ENCODE peak calls at places on chromosomes 4 and X, in seven cellular contexts. K, B, P, E, F, M and N are unnamed samples.
A peak's percentile ranks its signal among the peaks of the same experiment; 100 is the strongest.

GRCh38 chr4:99810536-99810935 is 6.1 kb upstream of the DAPP1 start:
- DNase-seq in K (no peak), B (no peak), P (no peak), E (no peak), F (no peak), M (no peak), N (no peak)

GRCh38 chrX:38494239-38494823 is 67.0 kb upstream of the TSPAN7 start:
- DNase-seq in K (no peak), B (no peak), P (no peak), E (no peak), F (no peak), M (no peak), N (no peak)

GRCh38 chr4:6804082-6804752 is 21.7 kb downstream of the KIAA0232 start:
- DNase-seq in K (no peak), B (no peak), P (peak; percentile 74), E (no peak), F (no peak), M (no peak), N (no peak)

GRCh38 chrX:42496239-42496638 is 281.7 kb downstream of the PPP1R2C start:
- DNase-seq in K (no peak), B (no peak), P (no peak), E (no peak), F (no peak), M (no peak), N (no peak)

GRCh38 chrX:37787353-37787869 is 7.6 kb downstream of the CYBB start:
- DNase-seq in K (no peak), B (no peak), P (no peak), E (no peak), F (no peak), M (no peak), N (no peak)

GRCh38 chr4:150235795-150236385 is 157.6 kb downstream of the DCLK2 start:
- DNase-seq in K (no peak), B (no peak), P (no peak), E (no peak), F (no peak), M (no peak), N (no peak)

GRCh38 chr4:182918791-182919302 is 1.7 kb upstream of the DCTD start:
- DNase-seq in K (no peak), B (no peak), P (no peak), E (no peak), F (no peak), M (no peak), N (peak; percentile 63)

GRCh38 chr4:151045907-151046306 is 30.8 kb upstream of the LRBA start:
- DNase-seq in K (no peak), B (no peak), P (peak; percentile 15), E (peak; percentile 21), F (no peak), M (peak; percentile 41), N (peak; percentile 28)

GRCh38 chr4:186778134-186778533 is 54.5 kb upstream of the FAT1 start:
- DNase-seq in K (no peak), B (no peak), P (no peak), E (no peak), F (no peak), M (no peak), N (no peak)

GRCh38 chrX:34130980-34131744 is 952 bp downstream of the FAM47A start:
- DNase-seq in K (no peak), B (no peak), P (no peak), E (no peak), F (no peak), M (no peak), N (no peak)

GRCh38 chr4:71417150-71417549 is 78.3 kb downstream of the SLC4A4 start:
- DNase-seq in K (no peak), B (no peak), P (no peak), E (peak; percentile 82), F (no peak), M (no peak), N (no peak)

GRCh38 chr4:2806392-2807355 is 13.8 kb downstream of the SH3BP2 start:
- DNase-seq in K (peak; percentile 68), B (peak; percentile 53), P (peak; percentile 84), E (no peak), F (no peak), M (no peak), N (no peak)

GRCh38 chr4:86043755-86044592 is 315.9 kb downstream of the MAPK10 start:
- DNase-seq in K (peak; percentile 30), B (no peak), P (peak; percentile 56), E (peak; percentile 67), F (no peak), M (no peak), N (peak; percentile 12)

GRCh38 chrX:18449271-18449670 is 23.9 kb downstream of the CDKL5 start:
- DNase-seq in K (no peak), B (no peak), P (no peak), E (no peak), F (no peak), M (no peak), N (no peak)

GRCh38 chr4:119132306-119132705 is 3.3 kb upstream of the MYOZ2 start:
- DNase-seq in K (peak; percentile 86), B (no peak), P (no peak), E (no peak), F (no peak), M (no peak), N (no peak)

GRCh38 chr4:3411676-3412075 is 30.1 kb upstream of the HGFAC start:
- DNase-seq in K (no peak), B (peak; percentile 17), P (no peak), E (no peak), F (no peak), M (no peak), N (no peak)

GRCh38 chrX:38374431-38374830 is 22.0 kb downstream of the OTC start:
- DNase-seq in K (no peak), B (no peak), P (no peak), E (no peak), F (no peak), M (no peak), N (no peak)

GRCh38 chr4:186088516-186088915 is 16.0 kb upstream of the FAM149A start:
- DNase-seq in K (no peak), B (no peak), P (no peak), E (no peak), F (no peak), M (no peak), N (no peak)

GRCh38 chr4:88159137-88159725 is 792 bp upstream of the ABCG2 start:
- DNase-seq in K (no peak), B (no peak), P (no peak), E (no peak), F (no peak), M (no peak), N (peak; percentile 24)

GRCh38 chr4:180150818-180151217 is 2092.4 kb upstream of the TENM3 start:
- DNase-seq in K (no peak), B (no peak), P (no peak), E (no peak), F (no peak), M (no peak), N (no peak)
- TF ChIP-seq CTCF in K (no peak), B (no peak), P (no peak), E (no peak), F (peak; percentile 52), M (no peak), N (peak; percentile 22)

GRCh38 chrX:14702145-14702544 is 170.7 kb downstream of the FANCB start:
- DNase-seq in K (no peak), B (no peak), P (no peak), E (no peak), F (no peak), M (no peak), N (no peak)

GRCh38 chrX:14694631-14695030 is 165.3 kb downstream of the GLRA2 start:
- DNase-seq in K (no peak), B (no peak), P (no peak), E (no peak), F (no peak), M (no peak), N (no peak)

GRCh38 chrX:14698770-14699169 is 169.4 kb downstream of the GLRA2 start:
- DNase-seq in K (no peak), B (no peak), P (peak; percentile 16), E (no peak), F (no peak), M (no peak), N (no peak)

GRCh38 chrX:14700982-14701381 is 171.6 kb downstream of the GLRA2 start:
- DNase-seq in K (no peak), B (no peak), P (no peak), E (no peak), F (no peak), M (no peak), N (no peak)

DNA sequence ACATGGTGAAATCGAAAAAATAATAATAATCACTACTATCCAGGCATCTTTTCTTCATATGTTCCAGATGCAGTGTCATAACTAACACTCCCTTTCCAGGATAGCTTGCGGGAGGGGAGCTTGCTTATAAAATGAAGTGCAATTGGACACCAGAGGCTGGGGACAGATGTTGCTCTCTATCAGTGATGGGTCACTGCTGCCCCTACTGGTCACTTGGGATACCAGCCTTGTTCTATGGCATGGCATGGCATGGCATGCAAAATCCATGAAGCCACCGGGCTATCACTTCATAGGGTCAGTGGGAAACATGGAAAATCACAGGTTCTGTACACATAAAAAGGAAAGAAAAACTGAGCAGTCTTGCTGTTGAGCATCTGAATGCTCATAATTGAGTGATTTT is 168.1 kb downstream of the GLRA2 start:
- DNase-seq in K (no peak), B (peak; percentile 24), P (peak; percentile 58), E (peak; percentile 2), F (no peak), M (peak; percentile 9), N (peak; percentile 35)
- TF ChIP-seq CTCF in K (peak; percentile 32), B (no peak), P (no peak), E (peak; percentile 39), F (peak; percentile 48), M (peak; percentile 68), N (peak; percentile 44)

DNA sequence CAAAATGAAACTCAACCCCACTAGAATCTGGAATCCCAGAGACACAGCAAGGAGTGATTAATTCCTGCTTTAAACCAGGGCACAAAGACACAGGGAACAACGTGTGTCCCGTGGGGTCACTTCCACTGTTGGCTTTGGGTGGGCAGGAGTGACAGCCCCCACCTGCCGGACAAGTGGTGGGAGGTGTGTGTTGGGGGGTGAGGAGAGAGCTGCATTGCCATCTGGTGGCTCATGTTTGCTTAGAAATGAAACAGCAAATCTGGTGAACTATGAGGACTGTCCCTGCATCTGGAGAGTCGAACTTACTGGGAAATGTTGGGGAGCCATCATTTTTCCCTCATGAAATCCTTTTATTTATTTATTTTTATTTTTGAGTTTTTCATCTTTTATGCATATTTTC is 75.9 kb upstream of the AFAP1 start:
- DNase-seq in K (no peak), B (no peak), P (no peak), E (no peak), F (no peak), M (no peak), N (no peak)
- TF ChIP-seq CTCF in K (peak; percentile 46), B (no peak), P (no peak), E (peak; percentile 46), F (peak; percentile 47), M (peak; percentile 10), N (peak; percentile 32)

DNA sequence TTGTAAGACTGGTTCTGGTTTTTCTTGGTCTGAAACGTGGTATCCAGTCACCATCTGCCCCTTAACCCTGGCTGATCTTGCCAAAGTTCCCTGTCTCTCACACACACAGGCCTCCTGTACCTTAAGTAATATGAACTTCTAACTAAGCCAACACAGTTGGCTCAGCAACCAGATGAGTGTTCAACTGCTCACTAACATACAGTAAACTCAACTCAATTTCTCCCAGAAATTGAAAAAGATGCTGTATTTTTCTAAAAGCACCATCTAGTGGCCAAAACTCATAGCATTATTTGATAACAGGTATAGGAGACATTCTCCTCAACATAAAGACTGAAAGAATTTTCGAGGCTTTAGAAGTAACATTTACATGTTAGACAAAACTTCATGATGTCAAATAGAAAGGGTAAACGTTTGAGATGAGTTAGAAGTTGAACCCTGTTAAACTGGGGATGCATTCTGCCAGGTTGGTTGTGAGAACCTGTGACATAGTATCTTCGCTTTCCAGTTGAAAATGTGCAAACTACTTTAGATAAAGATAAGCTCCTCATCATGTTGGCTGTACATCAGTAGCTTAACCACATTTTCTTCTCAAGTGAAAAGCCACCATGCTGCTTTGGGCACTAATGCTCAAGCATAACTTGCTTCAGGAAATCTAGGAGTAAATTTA is 31.2 kb downstream of the CCNI start:
- DNase-seq in K (peak; percentile 71), B (no peak), P (no peak), E (peak; percentile 41), F (no peak), M (no peak), N (no peak)
- TF ChIP-seq CTCF in K (peak; percentile 38), B (peak; percentile 59), P (peak; percentile 16), E (peak; percentile 65), F (peak; percentile 69), M (peak; percentile 28), N (peak; percentile 63)